ENCODE peak calls at places on chromosomes 12 and 14, in nine cellular contexts. Q is fibroblast of the aortic adventitia, A is gastrocnemius medialis, S is lung, Z is A549, U is WTC11, W is left ventricle myocardium inferior, G is fibroblast of villous mesenchyme, K is AG10803. O is an unnamed sample.

GRCh38 chr12:67943295-67943892 is 45.9 kb upstream of the IFNG-AS1 start:
- DNase-seq in Z (peak; percentile 67), K (peak; percentile 75), W (no peak), G (peak; percentile 75), A (peak; percentile 37), S (peak; percentile 53), Q (peak; percentile 86), U (peak; percentile 42), O (no peak)

GRCh38 chr12:41345071-41345470 is 157.0 kb downstream of the PDZRN4 start:
- DNase-seq in G (no peak), U (no peak), W (no peak), S (no peak), K (no peak), Q (no peak), A (no peak), Z (no peak), O (no peak)

GRCh38 chr12:66066071-66066928 is 64.2 kb downstream of the LLPH start:
- DNase-seq in Z (no peak), A (no peak), K (peak; percentile 50), G (peak; percentile 52), Q (peak; percentile 72), W (no peak), U (no peak), S (no peak), O (no peak)

GRCh38 chr12:109714141-109714912 is 702 bp downstream of the FAM222A start:
- DNase-seq in W (peak; percentile 73), S (peak; percentile 50), G (peak; percentile 49), U (peak; percentile 78), A (peak; percentile 31), K (peak; percentile 9), Q (peak; percentile 14), Z (peak; percentile 78), O (no peak)

GRCh38 chr14:53942970-53943750 is 13.5 kb downstream of the BMP4 start:
- DNase-seq in Q (no peak), U (no peak), K (no peak), S (no peak), Z (no peak), W (no peak), A (no peak), G (no peak), O (no peak)

GRCh38 chr14:103698380-103699260 is 16.6 kb downstream of the XRCC3 start:
- DNase-seq in U (no peak), K (no peak), Q (no peak), S (no peak), W (peak; percentile 16), G (no peak), Z (no peak), A (no peak), O (peak; percentile 83)

GRCh38 chr12:108360057-108360456 is 20.9 kb upstream of the CMKLR1 start:
- DNase-seq in Q (no peak), Z (no peak), S (no peak), W (no peak), U (no peak), K (no peak), G (no peak), A (no peak), O (no peak)

GRCh38 chr12:19873146-19873545 is 433.9 kb downstream of the AEBP2 start:
- DNase-seq in S (no peak), W (no peak), Q (no peak), G (no peak), A (no peak), U (no peak), K (peak; percentile 51), Z (no peak), O (no peak)

DNA sequence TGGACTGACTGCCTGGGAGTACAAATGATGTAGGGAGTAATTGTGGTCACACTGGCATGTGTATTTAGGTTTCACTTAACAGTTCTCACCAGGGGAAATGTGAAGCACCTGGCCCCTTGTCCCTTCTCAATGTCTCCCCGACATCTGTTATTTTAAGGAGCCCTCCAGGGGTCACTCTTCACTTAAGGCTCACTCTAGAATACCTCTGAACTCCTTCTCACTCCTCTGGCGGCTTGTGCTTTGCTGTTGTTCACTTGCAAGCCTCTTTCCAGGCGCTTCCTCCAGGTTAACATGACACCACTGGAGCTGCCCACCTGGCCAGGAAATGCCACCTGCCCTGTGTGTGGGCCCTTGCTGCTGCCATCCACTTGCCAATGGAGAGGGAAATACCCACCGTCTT is 56.5 kb upstream of the GZMB start:
- DNase-seq in W (no peak), A (no peak), Z (no peak), G (no peak), S (no peak), Q (no peak), U (peak; percentile 47), K (no peak), O (no peak)
- TF ChIP-seq CTCF in W (no peak), A (no peak), Z (no peak), G (no peak), S (no peak), Q (no peak), U (no peak), K (no peak), O (no peak)

DNA sequence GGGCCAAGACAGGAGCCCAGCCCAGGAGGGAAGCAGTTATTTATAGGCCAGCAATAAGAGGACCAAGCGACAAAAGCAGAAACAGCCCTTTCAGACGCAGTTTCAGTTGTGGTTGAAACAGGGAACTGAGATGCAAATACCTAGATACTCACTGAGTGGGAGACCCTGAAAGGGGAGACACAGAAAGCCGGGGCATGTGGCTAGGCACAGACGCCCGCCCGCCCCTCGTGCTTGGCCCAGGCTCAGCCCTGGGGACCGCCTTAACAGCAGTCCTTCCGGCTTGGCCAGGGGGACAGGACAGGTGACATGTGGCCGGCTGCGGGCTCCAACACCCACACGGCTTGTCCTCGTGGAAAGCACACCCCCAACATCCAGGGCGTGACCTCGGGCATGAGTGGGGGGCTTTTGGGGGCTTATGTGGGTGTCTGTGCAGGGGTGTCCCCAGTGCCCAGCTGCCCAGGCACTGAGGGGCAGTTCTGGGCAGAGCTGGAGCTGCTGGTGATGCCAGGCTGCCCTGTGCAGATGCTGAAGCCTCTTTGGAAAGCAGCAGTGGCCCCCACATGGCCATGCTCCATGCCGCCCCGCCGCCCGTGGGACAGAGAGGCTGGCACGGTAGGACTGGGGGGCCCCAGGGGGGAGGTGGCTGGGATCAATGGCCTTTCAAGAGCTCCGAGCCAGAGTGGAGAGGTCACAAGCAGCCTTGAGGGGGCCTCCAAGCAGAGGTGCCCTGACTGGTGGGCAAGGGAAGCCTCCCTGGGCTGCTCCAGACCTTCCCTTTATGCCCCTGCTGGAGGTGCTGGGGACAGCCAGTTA is 2.1 kb downstream of the PLD4 start:
- DNase-seq in S (no peak), K (no peak), U (peak; percentile 13), G (no peak), A (no peak), W (peak; percentile 9), Q (no peak), Z (no peak), O (peak; percentile 90)
- TF ChIP-seq CTCF in S (no peak), K (no peak), U (no peak), G (no peak), A (no peak), W (no peak), Q (no peak), Z (no peak), O (peak; percentile 20)

GRCh38 chr14:76775159-76775694 is 14.0 kb downstream of the VASH1 start:
- DNase-seq in Z (no peak), Q (no peak), W (no peak), U (no peak), K (no peak), G (no peak), A (no peak), S (no peak), O (peak; percentile 57)

GRCh38 chr14:76774471-76775158 is 13.3 kb downstream of the VASH1 start:
- DNase-seq in Q (no peak), A (no peak), K (no peak), Z (no peak), U (no peak), G (no peak), S (no peak), W (no peak), O (peak; percentile 39)

GRCh38 chr14:76777721-76778120 is 16.5 kb downstream of the VASH1 start:
- DNase-seq in A (no peak), W (no peak), K (no peak), Z (no peak), U (no peak), G (no peak), Q (no peak), S (no peak), O (peak; percentile 57)

GRCh38 chr14:76775695-76776305 is 14.5 kb downstream of the VASH1 start:
- DNase-seq in A (no peak), U (no peak), K (no peak), Q (no peak), W (no peak), S (no peak), Z (no peak), G (no peak), O (peak; percentile 75)

DNA sequence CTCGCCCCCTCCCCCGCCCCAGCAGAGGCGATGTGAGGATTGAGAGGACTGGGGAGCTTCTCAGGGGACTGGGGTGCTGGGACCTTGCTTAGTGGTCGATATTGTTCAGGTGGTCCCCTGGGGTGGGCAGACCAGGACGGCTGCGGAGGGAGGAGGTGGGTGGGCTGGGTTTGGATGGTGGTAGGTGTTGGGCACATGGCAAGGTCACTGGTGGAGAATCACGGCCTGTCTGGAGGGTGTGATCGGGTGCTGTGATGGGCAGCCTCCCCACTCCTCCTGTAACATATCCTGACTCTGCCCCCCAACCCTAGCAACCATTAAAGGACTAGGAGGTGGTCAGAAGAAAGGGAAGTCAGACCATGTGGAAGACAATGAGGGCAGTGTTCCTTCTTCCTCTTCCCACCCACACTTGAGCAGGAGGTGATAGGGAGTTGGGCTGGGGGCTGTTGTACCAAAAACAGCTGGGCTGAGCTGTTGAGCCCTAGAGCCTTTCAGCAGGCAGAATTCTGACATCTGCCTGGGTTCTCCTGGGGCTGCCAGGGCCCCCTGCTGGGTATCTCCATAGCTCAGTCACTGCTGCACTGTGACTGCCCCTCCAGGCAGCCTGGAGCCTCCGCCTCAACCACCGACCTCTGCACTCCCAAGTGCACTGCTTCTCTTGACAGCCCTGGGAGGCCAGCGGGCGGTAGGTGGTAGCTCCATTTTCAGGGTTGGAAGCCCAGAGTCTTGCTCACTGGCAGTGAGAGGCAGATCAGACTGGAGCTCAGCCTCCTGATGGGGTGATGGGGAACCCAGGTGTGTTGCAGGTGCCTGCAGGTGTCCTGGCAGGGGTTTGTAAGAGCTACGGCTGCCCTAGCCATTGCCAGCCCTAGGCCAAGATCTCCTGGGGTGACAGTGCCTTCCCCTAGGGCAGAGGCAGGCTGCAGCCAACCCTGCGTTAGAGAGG is 15.3 kb downstream of the VASH1 start:
- DNase-seq in U (no peak), Q (no peak), Z (no peak), G (no peak), W (no peak), A (no peak), S (no peak), K (no peak), O (peak; percentile 79)
- TF ChIP-seq CTCF in U (no peak), Q (no peak), Z (no peak), G (no peak), W (no peak), A (no peak), S (no peak), K (no peak), O (no peak)

GRCh38 chr12:76879710-76880025 is 849 bp upstream of the CSRP2 start:
- DNase-seq in W (no peak), S (no peak), G (no peak), Q (no peak), Z (no peak), U (no peak), K (no peak), A (no peak), O (no peak)

GRCh38 chr12:76878899-76879709 is at the start of gene CSRP2:
- DNase-seq in W (peak; percentile 91), Q (peak; percentile 74), A (peak; percentile 53), U (peak; percentile 95), Z (peak; percentile 91), G (peak; percentile 84), K (peak; percentile 88), S (peak; percentile 84), O (peak; percentile 97)

GRCh38 chr12:76880156-76881023 is 1.6 kb upstream of the CSRP2 start:
- DNase-seq in S (no peak), G (no peak), K (no peak), U (no peak), W (no peak), Q (peak; percentile 27), A (no peak), Z (no peak), O (no peak)

GRCh38 chr12:76876696-76877229 is 2.1 kb downstream of the CSRP2 start:
- DNase-seq in W (no peak), U (no peak), G (no peak), S (no peak), A (no peak), Z (no peak), Q (no peak), K (no peak), O (no peak)

GRCh38 chr12:76878045-76878898 is 547 bp downstream of the CSRP2 start:
- DNase-seq in G (no peak), S (no peak), U (peak; percentile 74), K (no peak), Q (no peak), Z (peak; percentile 10), A (no peak), W (no peak), O (no peak)
- TF ChIP-seq CTCF in G (peak; percentile 16), S (no peak), U (no peak), K (peak; percentile 33), Q (peak; percentile 25), Z (no peak), A (no peak), W (no peak), O (peak; percentile 58)

O was measured in chondrocyte.